ENCODE peak calls at places on chromosomes 3 and 15, in seven cellular contexts. H, R, G, X, E, S and I are unnamed samples.

GRCh38 chr15:37995461-37996347 is 61.3 kb downstream of the TMCO5A start:
- DNase-seq in H (no peak), R (no peak), G (no peak), X (no peak), E (peak), S (peak), I (peak)

GRCh38 chr3:124282751-124283643 is 291.1 kb upstream of the ROPN1 start:
- DNase-seq in H (no peak), R (no peak), G (no peak), X (no peak), E (no peak), S (no peak), I (no peak)

GRCh38 chr3:178964551-178964950 is 107.1 kb downstream of the ZMAT3 start:
- DNase-seq in H (no peak), R (no peak), G (no peak), X (no peak), E (no peak), S (no peak), I (no peak)

GRCh38 chr3:141804447-141804777 is 41.2 kb downstream of the GRK7 start:
- DNase-seq in H (no peak), R (no peak), G (no peak), X (no peak), E (no peak), S (no peak), I (no peak)

GRCh38 chr3:132904-133303 is 63.7 kb upstream of the CHL1 start:
- DNase-seq in H (no peak), R (no peak), G (no peak), X (no peak), E (no peak), S (no peak), I (no peak)

GRCh38 chr3:151445283-151446001 is 15.4 kb downstream of the IGSF10 start:
- DNase-seq in H (no peak), R (no peak), G (no peak), X (no peak), E (peak), S (no peak), I (no peak)

GRCh38 chr3:72185549-72186484 is 400.9 kb upstream of the PROK2 start:
- DNase-seq in H (no peak), R (no peak), G (no peak), X (no peak), E (no peak), S (peak), I (peak)

GRCh38 chr3:29099775-29100174 is 181.1 kb upstream of the RBMS3 start:
- DNase-seq in H (no peak), R (no peak), G (no peak), X (no peak), E (no peak), S (no peak), I (no peak)

GRCh38 chr15:48754011-48754410 is 56.9 kb downstream of the CEP152 start:
- DNase-seq in H (no peak), R (no peak), G (no peak), X (no peak), E (no peak), S (no peak), I (no peak)

GRCh38 chr3:191740712-191741111 is 279.7 kb downstream of the PYDC2 start:
- DNase-seq in H (no peak), R (no peak), G (no peak), X (no peak), E (no peak), S (no peak), I (no peak)

GRCh38 chr15:27438403-27439375 is 467.7 kb downstream of the GABRG3 start:
- DNase-seq in H (no peak), R (no peak), G (no peak), X (no peak), E (no peak), S (no peak), I (no peak)

GRCh38 chr3:23624305-23624704 is 181.4 kb upstream of the UBE2E1 start:
- DNase-seq in H (peak), R (no peak), G (no peak), X (no peak), E (no peak), S (no peak), I (peak)

GRCh38 chr3:99846472-99846871 is 28.8 kb downstream of the CMSS1 start:
- DNase-seq in H (no peak), R (no peak), G (no peak), X (no peak), E (no peak), S (no peak), I (no peak)

GRCh38 chr15:48447657-48448056 is 116.4 kb downstream of the DUT start:
- DNase-seq in H (no peak), R (no peak), G (no peak), X (no peak), E (no peak), S (no peak), I (no peak)

GRCh38 chr3:126514161-126514560 is 3.4 kb downstream of the UROC1 start:
- DNase-seq in H (no peak), R (no peak), G (no peak), X (no peak), E (no peak), S (no peak), I (no peak)

GRCh38 chr15:25236861-25237155 is 202.0 kb downstream of the UBE3A start:
- DNase-seq in H (no peak), R (no peak), G (no peak), X (no peak), E (no peak), S (no peak), I (no peak)

GRCh38 chr15:25233766-25234350 is 205.0 kb downstream of the UBE3A start:
- DNase-seq in H (no peak), R (no peak), G (no peak), X (no peak), E (no peak), S (no peak), I (no peak)

GRCh38 chr15:25235391-25235790 is 203.4 kb downstream of the UBE3A start:
- DNase-seq in H (no peak), R (no peak), G (no peak), X (no peak), E (no peak), S (no peak), I (no peak)

GRCh38 chr15:25236143-25236860 is 202.5 kb downstream of the UBE3A start:
- DNase-seq in H (no peak), R (no peak), G (no peak), X (no peak), E (no peak), S (no peak), I (no peak)

GRCh38 chr15:25234831-25235230 is 204.0 kb downstream of the UBE3A start:
- DNase-seq in H (no peak), R (no peak), G (no peak), X (no peak), E (no peak), S (no peak), I (no peak)
- TF ChIP-seq CTCF in H (no peak), R (no peak), G (no peak), X (no peak), E (no peak), S (no peak), I (no peak)

GRCh38 chr3:27681249-27681748 is 40.8 kb downstream of the EOMES start:
- DNase-seq in H (peak), R (no peak), G (no peak), X (no peak), E (peak), S (peak), I (peak)

GRCh38 chr3:27680517-27681246 is 41.4 kb downstream of the EOMES start:
- DNase-seq in H (no peak), R (no peak), G (no peak), X (no peak), E (no peak), S (no peak), I (no peak)

GRCh38 chr3:27677554-27677953 is 44.6 kb downstream of the EOMES start:
- DNase-seq in H (no peak), R (no peak), G (no peak), X (no peak), E (peak), S (no peak), I (no peak)

GRCh38 chr3:27678234-27678633 is 43.9 kb downstream of the EOMES start:
- DNase-seq in H (no peak), R (no peak), G (no peak), X (no peak), E (no peak), S (no peak), I (no peak)

GRCh38 chr3:27679691-27680090 is 42.4 kb downstream of the EOMES start:
- DNase-seq in H (no peak), R (no peak), G (no peak), X (no peak), E (no peak), S (no peak), I (no peak)
- TF ChIP-seq CTCF in H (no peak), R (no peak), G (no peak), X (no peak), E (no peak), S (no peak), I (no peak)

GRCh38 chr15:95922431-95922830 is 408.1 kb upstream of the NR2F2 start:
- DNase-seq in H (no peak), R (no peak), G (no peak), X (no peak), E (no peak), S (no peak), I (no peak)
- TF ChIP-seq CTCF in H (no peak), R (no peak), G (no peak), X (no peak), E (no peak), S (no peak), I (no peak)

GRCh38 chr15:44427756-44428724 is 611 bp downstream of the CTDSPL2 start:
- DNase-seq in H (no peak), R (no peak), G (no peak), X (peak), E (peak), S (peak), I (no peak)
- TF ChIP-seq CTCF in H (no peak), R (peak), G (no peak), X (peak), E (no peak), S (no peak), I (no peak)